ENCODE peak calls at places on chromosomes 13 and 19, in four cellular contexts. P, A, G and U are unnamed samples.

GRCh38 chr13:52646967-52647366 is 4.7 kb downstream of the HNRNPA1L2 start:
- DNase-seq in P (no peak), A (no peak), G (no peak), U (no peak)

GRCh38 chr19:13865578-13866462 is 11.1 kb upstream of the NANOS3 start:
- DNase-seq in P (no peak), A (no peak), G (no peak), U (no peak)

GRCh38 chr13:99916366-99917103 is 55.0 kb downstream of the ZIC5 start:
- DNase-seq in P (peak), A (peak), G (no peak), U (peak)

GRCh38 chr13:99297330-99297729 is 9.9 kb downstream of the GPR183 start:
- DNase-seq in P (no peak), A (no peak), G (no peak), U (no peak)

GRCh38 chr19:6014551-6015135 is 36.7 kb upstream of the RANBP3 start:
- DNase-seq in P (no peak), A (no peak), G (no peak), U (no peak)

GRCh38 chr19:33394006-33394722 is 20.7 kb downstream of the CEBPG start:
- DNase-seq in P (peak), A (no peak), G (no peak), U (no peak)

GRCh38 chr13:39952244-39953233 is 297.1 kb downstream of the COG6 start:
- DNase-seq in P (no peak), A (no peak), G (no peak), U (no peak)

GRCh38 chr19:54029930-54030490 is 33.7 kb downstream of the VSTM1 start:
- DNase-seq in P (peak), A (peak), G (peak), U (peak)

GRCh38 chr19:45528744-45529453 is 21.6 kb downstream of the VASP start:
- DNase-seq in P (no peak), A (peak), G (peak), U (no peak)

GRCh38 chr19:21314676-21315075 is 14.5 kb downstream of the ZNF708 start:
- DNase-seq in P (no peak), A (no peak), G (no peak), U (no peak)

GRCh38 chr19:10749435-10750384 is 31.8 kb downstream of the DNM2 start:
- DNase-seq in P (peak), A (no peak), G (no peak), U (no peak)

GRCh38 chr13:111474136-111475002 is 153.9 kb downstream of the TEX29 start:
- DNase-seq in P (peak), A (peak), G (peak), U (peak)

GRCh38 chr19:29666634-29667389 is 1.6 kb downstream of the PLEKHF1 start:
- DNase-seq in P (peak), A (peak), G (peak), U (no peak)

GRCh38 chr19:38898788-38899446 is 501 bp downstream of the SIRT2 start:
- DNase-seq in P (no peak), A (no peak), G (no peak), U (no peak)

GRCh38 chr19:5663904-5664303 is 16.4 kb downstream of the MICOS13 start:
- DNase-seq in P (no peak), A (no peak), G (no peak), U (no peak)

GRCh38 chr19:45464861-45465427 is 2.9 kb upstream of the FOSB start:
- DNase-seq in P (no peak), A (peak), G (no peak), U (peak)

GRCh38 chr13:32737679-32738078 is 151.4 kb downstream of the PDS5B start:
- DNase-seq in P (no peak), A (no peak), G (no peak), U (no peak)
- TF ChIP-seq CHD2 in P (no peak), A (no peak), G (no peak), U (no peak)

GRCh38 chr19:55230329-55230728 is 1.8 kb upstream of the TMEM86B start:
- DNase-seq in P (no peak), A (no peak), G (no peak), U (no peak)
- TF ChIP-seq MAFK in P (no peak), A (no peak), G (no peak), U (no peak)

DNA sequence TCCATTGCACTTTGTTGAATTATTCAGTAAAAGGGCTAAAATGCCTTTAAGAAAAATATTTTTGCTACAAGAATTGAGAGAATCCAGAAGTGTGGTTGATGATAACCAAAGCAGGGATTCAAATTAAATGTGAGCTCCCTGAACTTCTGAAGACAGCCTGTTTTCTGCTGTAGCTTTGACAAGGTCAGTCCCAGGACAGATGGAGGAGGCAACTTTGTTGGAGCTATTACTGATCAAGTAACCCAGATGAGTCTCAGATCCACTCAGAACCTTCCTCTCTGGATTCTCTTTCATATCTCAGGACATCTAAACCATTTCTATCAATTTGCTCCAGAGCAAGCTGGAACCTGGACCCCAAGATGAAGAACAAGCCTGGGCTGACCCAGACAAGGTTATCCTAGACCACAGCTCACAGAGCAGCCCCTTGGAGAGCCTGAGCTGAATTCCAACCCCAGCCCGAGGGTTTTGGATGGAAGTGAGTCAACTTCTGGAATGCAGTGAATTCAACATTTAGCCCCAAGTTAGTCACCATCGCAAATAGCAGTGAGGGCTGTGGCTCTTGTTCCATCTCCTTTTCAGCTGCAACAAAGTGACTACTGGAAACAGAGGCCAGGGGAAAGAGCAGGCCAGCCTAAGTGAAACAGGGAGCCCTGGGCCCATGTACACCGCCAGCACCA is 137.8 kb upstream of the TSC22D1 start:
- DNase-seq in P (peak), A (no peak), G (no peak), U (peak)
- TF ChIP-seq CHD2 in P (no peak), A (no peak), G (no peak), U (no peak)

DNA sequence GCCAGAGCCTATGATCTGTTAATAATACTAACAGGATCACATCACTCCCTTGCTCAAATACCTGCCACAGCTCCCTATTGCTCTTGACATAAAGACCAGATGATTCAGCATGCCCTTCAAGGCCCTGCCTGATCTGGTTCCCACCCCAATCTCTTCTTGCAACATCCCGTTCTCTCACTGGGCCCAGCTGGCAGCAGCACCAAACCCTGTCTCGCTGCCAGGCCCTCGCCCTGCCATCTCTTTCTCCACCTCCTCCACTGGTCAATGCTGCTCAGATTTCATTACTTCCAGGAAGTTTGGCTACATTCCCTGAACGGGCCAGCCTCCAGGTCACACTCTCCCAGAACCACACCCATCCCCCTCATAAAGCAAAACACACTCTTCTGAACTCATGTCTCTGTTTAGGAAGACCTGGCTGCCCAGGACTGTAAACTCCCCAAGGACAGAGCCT is 8.6 kb upstream of the BCAT2 start:
- DNase-seq in P (no peak), A (peak), G (no peak), U (peak)
- TF ChIP-seq MAFK in P (no peak), A (no peak), G (no peak), U (peak)

GRCh38 chr19:1513492-1514294 is 874 bp upstream of the ADAMTSL5 start:
- DNase-seq in P (no peak), A (peak), G (peak), U (peak)
- TF ChIP-seq CHD2 in P (no peak), A (no peak), G (no peak), U (no peak)

GRCh38 chr19:51891193-51891747 is 3.5 kb upstream of the ZNF577 start:
- DNase-seq in P (no peak), A (no peak), G (no peak), U (no peak)

GRCh38 chr19:51889934-51890333 is 2.2 kb upstream of the ZNF577 start:
- DNase-seq in P (no peak), A (no peak), G (no peak), U (no peak)

GRCh38 chr19:51882518-51882917 is 5.2 kb downstream of the ZNF577 start:
- DNase-seq in P (no peak), A (no peak), G (no peak), U (no peak)

GRCh38 chr19:51884713-51885112 is 3.0 kb downstream of the ZNF577 start:
- DNase-seq in P (no peak), A (no peak), G (no peak), U (no peak)

DNA sequence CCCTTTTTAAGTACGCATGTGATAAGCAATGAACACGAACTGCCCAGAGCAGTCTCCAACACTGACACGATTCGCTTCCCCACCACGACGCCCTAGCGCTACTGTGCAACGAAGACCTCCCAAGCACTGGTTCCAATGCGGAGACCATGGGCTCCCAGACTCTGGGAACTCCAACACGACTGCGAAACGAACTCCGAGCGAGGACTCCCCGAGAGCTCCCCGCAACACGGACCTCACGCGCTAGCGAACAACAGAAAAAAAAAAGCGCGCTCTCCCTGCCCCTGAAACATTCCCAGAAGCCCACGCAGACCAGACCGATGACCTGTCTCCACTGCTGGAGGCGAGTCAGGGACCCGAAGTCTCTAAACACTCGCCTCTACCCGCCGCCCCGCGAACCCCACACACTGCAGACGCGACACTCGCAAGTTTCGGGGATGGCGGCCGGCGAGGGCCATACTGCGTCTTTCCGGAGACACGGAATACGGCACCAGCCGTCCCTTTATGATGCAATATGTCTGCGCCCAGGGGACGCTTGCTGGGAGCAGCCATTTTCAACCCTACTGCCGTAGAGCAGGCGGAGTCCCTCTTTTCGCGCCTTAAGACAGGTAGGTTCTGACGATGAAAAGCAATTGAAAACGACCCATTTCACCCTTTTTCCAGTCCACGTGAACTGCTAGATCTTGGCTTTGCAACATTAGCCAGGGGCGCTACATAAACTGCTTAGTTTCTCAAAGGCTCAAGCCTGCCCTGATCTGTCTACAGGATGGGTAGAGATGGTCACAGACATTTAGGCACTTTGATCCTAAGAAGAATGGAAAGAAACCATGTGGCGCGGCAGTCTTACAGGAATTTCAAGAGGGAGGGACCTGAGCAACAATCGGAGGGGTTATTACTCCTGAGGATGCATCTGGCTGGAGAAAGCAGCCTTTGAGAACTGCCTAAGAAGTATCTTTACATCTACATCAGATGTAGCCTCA is at the start of gene ZNF577:
- DNase-seq in P (no peak), A (no peak), G (peak), U (no peak)
- TF ChIP-seq MAFK in P (no peak), A (no peak), G (no peak), U (no peak)